ENCODE peak calls at places on chromosome 3, in six cellular contexts. One of them, this sample, is unnamed. For H3K9me3, the result is how much of the 10 kb centered on the place peaks cover.

GRCh38 chr3:175893566-175893965 is 1034.4 kb downstream of the NAALADL2 start:
- DNase-seq in colonic mucosa: no peak
- DNase-seq in psoas muscle: no peak
- DNase-seq in uterus: no peak
- DNase-seq in Panc1: no peak
- DNase-seq in stomach: no peak
- DNase-seq in this sample: no peak

GRCh38 chr3:47432673-47433072 is 43.1 kb downstream of the SCAP start:
- DNase-seq in colonic mucosa: no peak
- DNase-seq in psoas muscle: no peak
- DNase-seq in stomach: no peak
- DNase-seq in uterus: no peak
- DNase-seq in Panc1: no peak
- DNase-seq in this sample: no peak

GRCh38 chr3:143348486-143349327 is 229.1 kb downstream of the CHST2 start:
- DNase-seq in psoas muscle: no peak
- DNase-seq in colonic mucosa: no peak
- DNase-seq in uterus: no peak
- DNase-seq in stomach: no peak
- DNase-seq in Panc1: no peak
- DNase-seq in this sample: no peak

GRCh38 chr3:106542101-106542769 is 673.4 kb upstream of the CBLB start:
- DNase-seq in Panc1: no peak
- DNase-seq in colonic mucosa: no peak
- DNase-seq in stomach: no peak
- DNase-seq in uterus: no peak
- DNase-seq in psoas muscle: no peak
- DNase-seq in this sample: no peak

GRCh38 chr3:73563896-73564582 is 60.7 kb downstream of the PDZRN3 start:
- DNase-seq in stomach: no peak
- DNase-seq in Panc1: no peak
- DNase-seq in uterus: no peak
- DNase-seq in colonic mucosa: no peak
- DNase-seq in psoas muscle: no peak
- DNase-seq in this sample: no peak

GRCh38 chr3:177554900-177555759 is 357.8 kb upstream of the TBL1XR1 start:
- DNase-seq in colonic mucosa: peak
- DNase-seq in Panc1: no peak
- DNase-seq in uterus: no peak
- DNase-seq in stomach: no peak
- DNase-seq in psoas muscle: no peak
- DNase-seq in this sample: no peak

GRCh38 chr3:12339701-12340480 is 51.0 kb downstream of the PPARG start:
- DNase-seq in stomach: no peak
- DNase-seq in Panc1: no peak
- DNase-seq in uterus: no peak
- DNase-seq in colonic mucosa: no peak
- DNase-seq in psoas muscle: no peak
- DNase-seq in this sample: no peak

GRCh38 chr3:77524467-77524866 is 484.6 kb downstream of the ROBO2 start:
- DNase-seq in Panc1: no peak
- DNase-seq in colonic mucosa: no peak
- DNase-seq in stomach: no peak
- DNase-seq in uterus: no peak
- DNase-seq in psoas muscle: no peak
- DNase-seq in this sample: no peak

GRCh38 chr3:62686916-62687315 is 188.3 kb downstream of the CADPS start:
- DNase-seq in stomach: no peak
- DNase-seq in Panc1: no peak
- DNase-seq in uterus: no peak
- DNase-seq in psoas muscle: no peak
- DNase-seq in colonic mucosa: no peak
- DNase-seq in this sample: no peak

GRCh38 chr3:151256761-151257160 is 21.6 kb downstream of the P2RY14 start:
- DNase-seq in psoas muscle: no peak
- DNase-seq in stomach: no peak
- DNase-seq in colonic mucosa: no peak
- DNase-seq in Panc1: no peak
- DNase-seq in uterus: no peak
- DNase-seq in this sample: no peak

GRCh38 chr3:38164136-38164965 is 986 bp upstream of the OXSR1 start:
- DNase-seq in colonic mucosa: peak
- DNase-seq in psoas muscle: no peak
- DNase-seq in uterus: no peak
- DNase-seq in Panc1: no peak
- DNase-seq in stomach: no peak
- DNase-seq in this sample: no peak

GRCh38 chr3:97885931-97886824 is 64.4 kb downstream of the CRYBG3 start:
- DNase-seq in Panc1: no peak
- DNase-seq in stomach: no peak
- DNase-seq in colonic mucosa: no peak
- DNase-seq in uterus: no peak
- DNase-seq in psoas muscle: no peak
- DNase-seq in this sample: no peak

GRCh38 chr3:151916781-151917180 is 43.3 kb downstream of the SUCNR1 start:
- DNase-seq in psoas muscle: no peak
- DNase-seq in colonic mucosa: no peak
- DNase-seq in uterus: no peak
- DNase-seq in Panc1: no peak
- DNase-seq in stomach: no peak
- DNase-seq in this sample: no peak

GRCh38 chr3:157235291-157235690 is 75.3 kb upstream of the CCNL1 start:
- DNase-seq in uterus: no peak
- DNase-seq in psoas muscle: no peak
- DNase-seq in colonic mucosa: no peak
- DNase-seq in stomach: no peak
- DNase-seq in Panc1: no peak
- DNase-seq in this sample: no peak

GRCh38 chr3:8709801-8710524 is 23.6 kb upstream of the CAV3 start:
- DNase-seq in Panc1: no peak
- DNase-seq in stomach: peak
- DNase-seq in uterus: no peak
- DNase-seq in psoas muscle: no peak
- DNase-seq in colonic mucosa: no peak
- DNase-seq in this sample: no peak

GRCh38 chr3:127796045-127796720 is 26.1 kb downstream of the MGLL start:
- DNase-seq in stomach: no peak
- DNase-seq in uterus: no peak
- DNase-seq in Panc1: no peak
- DNase-seq in colonic mucosa: no peak
- DNase-seq in psoas muscle: no peak
- DNase-seq in this sample: no peak

GRCh38 chr3:127794402-127794801 is 27.9 kb downstream of the MGLL start:
- DNase-seq in colonic mucosa: no peak
- DNase-seq in psoas muscle: no peak
- DNase-seq in uterus: no peak
- DNase-seq in stomach: no peak
- DNase-seq in Panc1: no peak
- DNase-seq in this sample: no peak

GRCh38 chr3:127794972-127795371 is 27.3 kb downstream of the MGLL start:
- DNase-seq in colonic mucosa: no peak
- DNase-seq in stomach: no peak
- DNase-seq in psoas muscle: no peak
- DNase-seq in uterus: no peak
- DNase-seq in Panc1: no peak
- DNase-seq in this sample: no peak

GRCh38 chr3:127798716-127799115 is 23.6 kb downstream of the MGLL start:
- DNase-seq in stomach: no peak
- DNase-seq in Panc1: no peak
- DNase-seq in psoas muscle: no peak
- DNase-seq in colonic mucosa: no peak
- DNase-seq in uterus: no peak
- DNase-seq in this sample: no peak

GRCh38 chr3:127796751-127797150 is 25.6 kb downstream of the MGLL start:
- DNase-seq in Panc1: no peak
- DNase-seq in stomach: no peak
- DNase-seq in psoas muscle: no peak
- DNase-seq in colonic mucosa: no peak
- DNase-seq in uterus: no peak
- DNase-seq in this sample: no peak
- H3K4me3 ChIP-seq in Panc1: no peak
- H3K4me3 ChIP-seq in stomach: no peak
- H3K4me3 ChIP-seq in psoas muscle: no peak
- H3K4me3 ChIP-seq in colonic mucosa: no peak
- H3K4me3 ChIP-seq in uterus: no peak
- H3K4me3 ChIP-seq in this sample: no peak

DNA sequence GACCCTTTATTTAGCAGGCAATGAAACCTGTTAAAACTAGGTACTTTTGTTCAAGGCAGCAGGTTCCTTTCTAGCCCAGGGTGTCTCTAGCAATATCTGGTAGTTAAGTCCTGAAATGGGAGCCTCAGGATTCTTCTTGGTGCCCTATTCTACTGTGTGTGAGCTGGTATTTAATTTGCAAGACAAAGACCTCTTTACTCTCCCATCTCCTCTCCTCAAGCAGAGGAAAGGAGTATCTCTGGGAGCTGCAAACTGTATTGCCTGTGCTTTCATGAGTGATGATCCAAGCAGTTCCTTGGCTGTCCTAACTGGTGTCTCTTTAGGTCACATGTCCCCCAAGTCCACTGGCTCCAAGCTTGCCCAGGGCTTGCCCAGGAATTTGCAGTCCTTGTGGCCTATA is 188.2 kb downstream of the SI start:
- DNase-seq in psoas muscle: no peak
- DNase-seq in uterus: no peak
- DNase-seq in stomach: no peak
- DNase-seq in Panc1: no peak
- DNase-seq in colonic mucosa: no peak
- DNase-seq in this sample: no peak
- H3K9me3 ChIP-seq in psoas muscle: under half
- H3K9me3 ChIP-seq in uterus: under half
- H3K9me3 ChIP-seq in stomach: under half
- H3K9me3 ChIP-seq in Panc1: under half
- H3K9me3 ChIP-seq in colonic mucosa: under half
- H3K9me3 ChIP-seq in this sample: under half

GRCh38 chr3:87084868-87085267 is 93.9 kb upstream of the VGLL3 start:
- DNase-seq in colonic mucosa: no peak
- DNase-seq in Panc1: no peak
- DNase-seq in psoas muscle: no peak
- DNase-seq in stomach: no peak
- DNase-seq in uterus: no peak
- DNase-seq in this sample: no peak

GRCh38 chr3:87077354-87077753 is 86.4 kb upstream of the VGLL3 start:
- DNase-seq in stomach: no peak
- DNase-seq in psoas muscle: no peak
- DNase-seq in colonic mucosa: no peak
- DNase-seq in uterus: no peak
- DNase-seq in Panc1: no peak
- DNase-seq in this sample: no peak

GRCh38 chr3:87088366-87088983 is 97.5 kb upstream of the VGLL3 start:
- DNase-seq in uterus: peak
- DNase-seq in psoas muscle: peak
- DNase-seq in Panc1: no peak
- DNase-seq in colonic mucosa: no peak
- DNase-seq in stomach: no peak
- DNase-seq in this sample: no peak

GRCh38 chr3:87076951-87077350 is 86.0 kb upstream of the VGLL3 start:
- DNase-seq in psoas muscle: no peak
- DNase-seq in uterus: no peak
- DNase-seq in colonic mucosa: no peak
- DNase-seq in Panc1: no peak
- DNase-seq in stomach: no peak
- DNase-seq in this sample: no peak

GRCh38 chr3:87082806-87083440 is 92.0 kb upstream of the VGLL3 start:
- DNase-seq in Panc1: peak
- DNase-seq in colonic mucosa: peak
- DNase-seq in uterus: no peak
- DNase-seq in stomach: no peak
- DNase-seq in psoas muscle: no peak
- DNase-seq in this sample: no peak
- TF ChIP-seq CTCF in Panc1: peak
- TF ChIP-seq CTCF in colonic mucosa: no peak
- TF ChIP-seq CTCF in uterus: peak
- TF ChIP-seq CTCF in stomach: peak
- TF ChIP-seq CTCF in psoas muscle: peak
- TF ChIP-seq CTCF in this sample: peak

GRCh38 chr3:20056727-20057611 is 16.7 kb downstream of the KAT2B start:
- DNase-seq in psoas muscle: no peak
- DNase-seq in colonic mucosa: no peak
- DNase-seq in Panc1: peak
- DNase-seq in stomach: no peak
- DNase-seq in uterus: no peak
- DNase-seq in this sample: no peak

GRCh38 chr3:20057612-20058180 is 17.4 kb downstream of the KAT2B start:
- DNase-seq in psoas muscle: no peak
- DNase-seq in colonic mucosa: no peak
- DNase-seq in stomach: no peak
- DNase-seq in uterus: peak
- DNase-seq in Panc1: no peak
- DNase-seq in this sample: no peak

GRCh38 chr3:20054549-20054987 is 14.3 kb downstream of the KAT2B start:
- DNase-seq in Panc1: peak
- DNase-seq in stomach: peak
- DNase-seq in psoas muscle: peak
- DNase-seq in uterus: no peak
- DNase-seq in colonic mucosa: peak
- DNase-seq in this sample: peak

GRCh38 chr3:20052851-20053250 is 12.6 kb downstream of the KAT2B start:
- DNase-seq in psoas muscle: no peak
- DNase-seq in colonic mucosa: no peak
- DNase-seq in Panc1: no peak
- DNase-seq in stomach: no peak
- DNase-seq in uterus: no peak
- DNase-seq in this sample: no peak

DNA sequence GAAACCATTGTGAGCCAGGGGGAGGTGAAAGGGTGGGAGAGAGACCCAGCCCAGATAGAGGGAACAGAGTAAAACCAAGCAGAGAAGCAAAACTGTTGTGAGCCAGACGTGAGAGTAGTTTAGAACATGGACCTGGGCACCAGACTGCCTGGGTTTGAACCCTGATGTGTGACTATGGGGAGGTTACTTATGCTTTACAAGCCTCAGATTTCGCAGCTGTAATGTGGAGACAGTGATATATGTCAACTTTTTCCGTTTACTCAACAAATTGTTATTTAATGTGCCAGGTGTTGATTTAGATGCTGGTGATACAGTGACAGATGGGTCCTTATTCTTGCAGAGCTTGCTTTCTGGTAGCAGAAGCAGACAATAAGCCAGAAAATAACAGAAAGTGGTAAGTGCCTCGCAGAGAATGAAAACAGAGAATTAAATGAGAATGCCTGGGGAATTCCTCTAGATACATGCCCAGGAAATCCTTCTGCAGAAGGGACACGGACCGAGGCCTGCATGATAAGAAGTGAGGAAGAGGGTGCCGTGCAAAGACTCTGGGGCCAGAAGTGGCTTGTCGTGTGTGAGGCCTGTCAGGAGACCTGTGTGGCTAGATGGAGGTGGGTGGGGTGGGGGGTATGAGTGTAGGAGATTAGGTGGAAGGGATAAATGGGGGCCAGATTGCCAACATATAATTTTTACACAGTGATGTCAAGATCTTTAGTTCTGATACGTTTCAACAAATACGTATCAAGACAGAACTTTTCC is 15.0 kb downstream of the KAT2B start:
- DNase-seq in stomach: no peak
- DNase-seq in colonic mucosa: no peak
- DNase-seq in Panc1: no peak
- DNase-seq in uterus: no peak
- DNase-seq in psoas muscle: no peak
- DNase-seq in this sample: no peak
- H3K4me3 ChIP-seq in stomach: no peak
- H3K4me3 ChIP-seq in colonic mucosa: no peak
- H3K4me3 ChIP-seq in Panc1: no peak
- H3K4me3 ChIP-seq in uterus: no peak
- H3K4me3 ChIP-seq in psoas muscle: no peak
- H3K4me3 ChIP-seq in this sample: no peak